ENCODE peak calls at places on chromosomes 5 and 9, in four cellular contexts. V, J, Q and Y are unnamed samples.

GRCh38 chr5:8516356-8516755 is 647.4 kb downstream of the MTRR start:
- DNase-seq in Q (no peak), J (no peak), V (no peak), Y (no peak)

GRCh38 chr9:68861436-68861835 is 152.5 kb downstream of the PRKACG start:
- DNase-seq in V (no peak), J (no peak), Q (no peak), Y (no peak)

GRCh38 chr5:31106742-31107546 is 86.5 kb upstream of the CDH6 start:
- DNase-seq in J (no peak), Q (no peak), V (no peak), Y (no peak)

GRCh38 chr5:63127054-63127453 is 548.4 kb downstream of the LRRC70 start:
- DNase-seq in V (no peak), J (no peak), Q (no peak), Y (no peak)

GRCh38 chr5:54874337-54875021 is 110.9 kb downstream of the ESM1 start:
- DNase-seq in V (no peak), Q (no peak), J (no peak), Y (peak)

GRCh38 chr9:15824310-15824709 is 271.5 kb downstream of the CCDC171 start:
- DNase-seq in J (no peak), V (no peak), Q (no peak), Y (no peak)

GRCh38 chr5:75512383-75513074 is 838 bp downstream of the POLK start:
- DNase-seq in V (no peak), Q (no peak), J (no peak), Y (no peak)

GRCh38 chr9:83012578-83013260 is 50.2 kb downstream of the RASEF start:
- DNase-seq in J (no peak), Q (no peak), V (no peak), Y (no peak)

GRCh38 chr9:132114102-132114707 is 34.5 kb upstream of the MED27 start:
- DNase-seq in J (no peak), Q (no peak), V (peak), Y (peak)